ENCODE peak calls at places on chromosomes 6 and 20, in ten cellular contexts. N is AG08395; W is activated CD4-positive, alpha-beta T cell treated with anti-CD3 and anti-CD28 coated beads for 1 hour; B is mucosa of descending colon; D is AG08396; G is ureter; J is left colon; Q is neural crest cell; P is effector CD4-positive, alpha-beta T cell; I is NCI-H187 treated with DMSO at 0.1 percent for 48 hours. Y is an unnamed sample.

GRCh38 chr20:39070484-39071231 is 108.5 kb downstream of the DHX35 start:
- DNase-seq in N (peak; percentile 93), W (no peak), B (no peak), D (peak; percentile 76), G (no peak), J (no peak), Q (no peak), P (no peak), I (no peak), Y (no peak)

GRCh38 chr6:44263357-44264100 is 1.8 kb downstream of the NFKBIE start:
- DNase-seq in N (no peak), W (no peak), B (peak; percentile 68), D (no peak), G (no peak), J (no peak), Q (no peak), P (peak; percentile 41), I (no peak), Y (peak; percentile 73)

GRCh38 chr20:51184289-51184688 is 161.4 kb upstream of the KCNG1 start:
- DNase-seq in N (peak; percentile 53), W (no peak), B (no peak), D (peak; percentile 41), G (no peak), J (no peak), Q (no peak), P (no peak), I (no peak), Y (no peak)

GRCh38 chr6:99446076-99446475 is 21.0 kb upstream of the PNISR start:
- DNase-seq in N (no peak), W (no peak), B (no peak), D (no peak), G (no peak), J (no peak), Q (no peak), P (no peak), I (no peak), Y (peak; percentile 9)

GRCh38 chr6:63675138-63675537 is 39.5 kb downstream of the PHF3 start:
- DNase-seq in N (no peak), W (no peak), B (no peak), D (no peak), G (no peak), J (no peak), Q (no peak), P (no peak), I (no peak), Y (no peak)

GRCh38 chr6:22087960-22088716 is 208.7 kb downstream of the PRL start:
- DNase-seq in N (no peak), W (no peak), B (no peak), D (no peak), G (no peak), J (no peak), Q (no peak), P (no peak), I (no peak), Y (no peak)

GRCh38 chr6:57116776-57117175 is 26.8 kb downstream of the ZNF451 start:
- DNase-seq in N (no peak), W (no peak), B (no peak), D (no peak), G (no peak), J (no peak), Q (no peak), P (no peak), I (no peak), Y (no peak)

GRCh38 chr6:40160826-40161225 is 226.6 kb upstream of the MOCS1 start:
- DNase-seq in N (no peak), W (no peak), B (no peak), D (no peak), G (no peak), J (no peak), Q (no peak), P (no peak), I (no peak), Y (no peak)

GRCh38 chr20:57060407-57061057 is 205.9 kb downstream of the BMP7 start:
- DNase-seq in N (no peak), W (no peak), B (no peak), D (no peak), G (no peak), J (no peak), Q (no peak), P (no peak), I (no peak), Y (no peak)

GRCh38 chr6:99867026-99867425 is 127.0 kb downstream of the MCHR2 start:
- DNase-seq in N (no peak), W (no peak), B (no peak), D (no peak), G (no peak), J (no peak), Q (no peak), P (no peak), I (no peak), Y (no peak)

GRCh38 chr6:3322366-3322890 is 63.7 kb downstream of the PSMG4 start:
- DNase-seq in N (no peak), W (no peak), B (no peak), D (no peak), G (no peak), J (no peak), Q (no peak), P (no peak), I (no peak), Y (no peak)

GRCh38 chr6:99467509-99468106 is 42.5 kb upstream of the PNISR start:
- DNase-seq in N (peak; percentile 47), W (no peak), B (no peak), D (peak; percentile 37), G (no peak), J (no peak), Q (no peak), P (no peak), I (no peak), Y (peak; percentile 42)

GRCh38 chr20:36225666-36226065 is 10.6 kb upstream of the AAR2 start:
- DNase-seq in N (no peak), W (no peak), B (no peak), D (no peak), G (no peak), J (no peak), Q (no peak), P (no peak), I (no peak), Y (no peak)

GRCh38 chr20:25145131-25145530 is 50.4 kb upstream of the ENTPD6 start:
- DNase-seq in N (no peak), W (no peak), B (no peak), D (no peak), G (no peak), J (no peak), Q (no peak), P (no peak), I (no peak), Y (no peak)

GRCh38 chr6:121597654-121598053 is 162.2 kb downstream of the GJA1 start:
- DNase-seq in N (peak; percentile 12), W (no peak), B (no peak), D (peak; percentile 29), G (no peak), J (no peak), Q (no peak), P (no peak), I (no peak), Y (no peak)

GRCh38 chr6:74557236-74557635 is 648.6 kb downstream of the COL12A1 start:
- DNase-seq in N (no peak), W (no peak), B (no peak), D (no peak), G (no peak), J (no peak), Q (no peak), P (no peak), I (no peak), Y (no peak)

GRCh38 chr6:166989427-166990034 is 9.7 kb upstream of the CEP43 start:
- DNase-seq in N (peak; percentile 56), W (peak; percentile 40), B (no peak), D (peak; percentile 42), G (no peak), J (peak; percentile 53), Q (no peak), P (peak; percentile 47), I (no peak), Y (no peak)

GRCh38 chr6:158047120-158047518 is 65.5 kb downstream of the SYNJ2 start:
- DNase-seq in N (peak; percentile 61), W (peak; percentile 38), B (peak; percentile 44), D (no peak), G (no peak), J (no peak), Q (no peak), P (no peak), I (no peak), Y (no peak)

GRCh38 chr6:5132741-5133140 is 47.6 kb downstream of the PPP1R3G start:
- DNase-seq in N (peak; percentile 85), W (no peak), B (peak; percentile 61), D (peak; percentile 78), G (peak; percentile 78), J (peak; percentile 34), Q (no peak), P (no peak), I (no peak), Y (no peak)

GRCh38 chr6:35354361-35355135 is 12.2 kb downstream of the PPARD start:
- DNase-seq in N (no peak), W (no peak), B (no peak), D (no peak), G (no peak), J (no peak), Q (no peak), P (no peak), I (no peak), Y (no peak)

GRCh38 chr20:41245086-41245707 is 72.3 kb downstream of the ZHX3 start:
- DNase-seq in N (no peak), W (no peak), B (no peak), D (no peak), G (no peak), J (no peak), Q (no peak), P (no peak), I (no peak), Y (no peak)

GRCh38 chr6:14706378-14706929 is 539.4 kb upstream of the JARID2 start:
- DNase-seq in N (peak; percentile 90), W (no peak), B (peak; percentile 64), D (peak; percentile 83), G (peak; percentile 49), J (peak; percentile 17), Q (no peak), P (no peak), I (no peak), Y (no peak)

GRCh38 chr6:34414999-34415858 is 10.6 kb downstream of the RPS10 start:
- DNase-seq in N (peak; percentile 80), W (peak; percentile 19), B (no peak), D (peak; percentile 60), G (peak; percentile 62), J (peak; percentile 61), Q (no peak), P (peak; percentile 27), I (no peak), Y (peak; percentile 58)

GRCh38 chr6:121838842-121839241 is 403.4 kb downstream of the GJA1 start:
- DNase-seq in N (no peak), W (no peak), B (no peak), D (no peak), G (no peak), J (no peak), Q (no peak), P (no peak), I (no peak), Y (no peak)

GRCh38 chr20:52454660-52455059 is 263.1 kb upstream of the ZFP64 start:
- DNase-seq in N (peak; percentile 60), W (no peak), B (no peak), D (peak; percentile 10), G (no peak), J (no peak), Q (no peak), P (no peak), I (no peak), Y (no peak)

GRCh38 chr20:63421094-63421692 is 51.3 kb downstream of the KCNQ2 start:
- DNase-seq in N (no peak), W (no peak), B (no peak), D (no peak), G (no peak), J (no peak), Q (no peak), P (no peak), I (no peak), Y (no peak)

GRCh38 chr6:140178550-140179334 is 804.3 kb upstream of the CITED2 start:
- DNase-seq in N (peak; percentile 59), W (no peak), B (no peak), D (peak; percentile 10), G (no peak), J (no peak), Q (no peak), P (no peak), I (no peak), Y (no peak)

GRCh38 chr6:43144879-43145278 is 26.2 kb upstream of the SRF start:
- DNase-seq in N (no peak), W (no peak), B (no peak), D (no peak), G (no peak), J (no peak), Q (no peak), P (no peak), I (no peak), Y (peak; percentile 18)

Y was measured in GM13976.